ENCODE peak calls at places on chromosomes 6 and 20, in nine cellular contexts. D is NT2/D1; J is CD8-positive, alpha-beta memory T cell; H is GM06990; W is fibroblast of mammary gland; I is upper lobe of right lung; A is thyroid gland; O is fibroblast of the aortic adventitia; U is ovary. P is an unnamed sample.
A peak's percentile ranks its signal among the peaks of the same experiment; 100 is the strongest.

GRCh38 chr6:14709900-14710299 is 536.0 kb upstream of the JARID2 start:
- DNase-seq in D (no peak), J (no peak), H (no peak), W (no peak), I (no peak), A (no peak), O (no peak), U (no peak), P (no peak)

GRCh38 chr6:131135244-131136020 is at the start of gene AKAP7:
- DNase-seq in D (peak; percentile 46), J (peak; percentile 67), H (peak; percentile 77), W (peak; percentile 71), I (peak; percentile 93), A (peak; percentile 75), O (peak; percentile 49), U (peak; percentile 81), P (peak; percentile 73)

GRCh38 chr6:4405609-4406212 is 270.3 kb upstream of the ECI2 start:
- DNase-seq in D (no peak), J (no peak), H (no peak), W (no peak), I (no peak), A (no peak), O (no peak), U (no peak), P (no peak)

GRCh38 chr20:36093025-36093803 is 61.3 kb upstream of the EPB41L1 start:
- DNase-seq in D (no peak), J (peak; percentile 56), H (peak; percentile 39), W (no peak), I (peak; percentile 90), A (peak; percentile 81), O (no peak), U (peak; percentile 30), P (peak; percentile 83)

GRCh38 chr6:7821426-7821825 is 89.2 kb downstream of the TXNDC5 start:
- DNase-seq in D (no peak), J (no peak), H (no peak), W (peak; percentile 53), I (no peak), A (no peak), O (peak; percentile 79), U (no peak), P (no peak)

GRCh38 chr20:59835057-59835447 is 98.4 kb downstream of the SYCP2 start:
- DNase-seq in D (no peak), J (no peak), H (no peak), W (peak; percentile 14), I (no peak), A (no peak), O (no peak), U (no peak), P (no peak)

GRCh38 chr20:45080867-45081616 is 19.9 kb downstream of the KCNS1 start:
- DNase-seq in D (no peak), J (no peak), H (no peak), W (no peak), I (no peak), A (no peak), O (no peak), U (no peak), P (no peak)

GRCh38 chr6:57162516-57162915 is 9.6 kb upstream of the BAG2 start:
- DNase-seq in D (no peak), J (no peak), H (no peak), W (no peak), I (no peak), A (no peak), O (no peak), U (no peak), P (no peak)

GRCh38 chr6:90401933-90402830 is 105.5 kb upstream of the BACH2 start:
- DNase-seq in D (no peak), J (peak; percentile 67), H (no peak), W (no peak), I (no peak), A (no peak), O (no peak), U (no peak), P (no peak)

GRCh38 chr6:38779310-38780062 is 64.4 kb downstream of the DNAH8 start:
- DNase-seq in D (no peak), J (no peak), H (no peak), W (no peak), I (no peak), A (no peak), O (no peak), U (no peak), P (no peak)

GRCh38 chr6:38784506-38785235 is 69.6 kb downstream of the DNAH8 start:
- DNase-seq in D (no peak), J (no peak), H (no peak), W (no peak), I (no peak), A (no peak), O (no peak), U (no peak), P (no peak)

GRCh38 chr6:38786486-38786885 is 71.4 kb downstream of the DNAH8 start:
- DNase-seq in D (no peak), J (no peak), H (no peak), W (no peak), I (no peak), A (no peak), O (no peak), U (no peak), P (no peak)

GRCh38 chr6:38783436-38784228 is 68.5 kb downstream of the DNAH8 start:
- DNase-seq in D (no peak), J (no peak), H (no peak), W (no peak), I (no peak), A (peak; percentile 13), O (no peak), U (no peak), P (no peak)

DNA sequence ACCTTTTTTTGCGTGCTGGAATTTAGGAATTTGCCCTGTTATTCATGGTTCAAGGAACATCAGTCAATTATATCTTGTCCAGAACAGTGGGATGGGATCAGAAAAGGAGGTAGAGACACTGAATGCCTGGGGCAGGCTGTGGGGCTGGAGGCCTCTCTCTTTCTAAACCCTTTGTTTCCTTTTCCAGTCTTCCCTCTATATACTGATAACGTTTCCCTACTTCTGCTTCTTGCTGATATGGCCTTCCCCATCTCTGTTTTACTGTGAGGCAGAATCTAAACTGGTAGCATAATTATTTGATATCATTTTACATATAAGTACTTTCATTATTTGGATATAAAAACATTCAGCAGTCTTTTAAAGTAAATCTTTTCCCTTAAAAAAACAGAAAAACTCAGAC is 67.5 kb downstream of the DNAH8 start:
- DNase-seq in D (no peak), J (no peak), H (no peak), W (no peak), I (no peak), A (no peak), O (no peak), U (no peak), P (no peak)
- H3K4me3 ChIP-seq in D (no peak overlapping the region), J (no peak overlapping the region), H (no peak overlapping the region), W (no peak overlapping the region), I (no peak overlapping the region), A (no peak overlapping the region), O (no peak overlapping the region), U (no peak overlapping the region), P (no peak overlapping the region)

DNA sequence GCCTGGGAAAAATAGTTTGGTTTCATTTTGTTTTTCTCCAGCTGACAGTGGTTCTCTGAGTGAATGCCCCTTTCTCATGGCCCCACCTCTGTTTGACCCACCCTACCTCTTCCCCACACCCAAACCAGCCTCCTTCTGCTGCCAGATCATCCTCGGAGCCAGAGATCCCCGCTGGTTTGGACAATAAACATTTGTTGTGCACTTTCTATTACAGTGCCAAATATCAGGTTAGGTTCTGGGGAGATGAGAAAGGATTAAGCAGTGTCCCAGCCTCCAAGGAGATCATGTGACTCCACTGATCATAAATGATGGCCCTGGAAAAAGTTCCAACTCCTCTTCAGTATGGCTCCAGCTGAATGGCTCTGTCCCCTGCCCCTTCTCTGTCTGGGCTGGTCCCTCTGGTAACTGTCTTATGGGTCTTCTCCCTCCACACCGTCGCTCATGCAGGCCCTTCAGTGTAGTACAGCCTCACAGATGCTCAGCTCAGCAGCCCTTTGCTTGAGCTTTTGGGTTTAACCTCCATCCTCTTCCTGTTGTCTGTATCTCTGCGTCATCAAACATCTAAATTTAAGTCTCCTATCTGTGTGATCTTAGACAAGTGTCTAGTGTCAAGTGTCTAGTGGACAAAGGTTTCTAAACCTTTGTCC is 17.1 kb upstream of the SERPINB1 start:
- DNase-seq in D (no peak), J (peak; percentile 84), H (no peak), W (no peak), I (no peak), A (no peak), O (peak; percentile 18), U (no peak), P (no peak)
- H3K4me3 ChIP-seq in D (no peak overlapping the region), J (peak overlapping the region; percentile 35), H (peak overlapping the region; percentile 50), W (no peak overlapping the region), I (no peak overlapping the region), A (no peak overlapping the region), O (peak overlapping the region; percentile 22), U (no peak overlapping the region), P (peak overlapping the region; percentile 12)

GRCh38 chr20:5864873-5865582 is 85.3 kb downstream of the TRMT6 start:
- DNase-seq in D (no peak), J (peak; percentile 55), H (no peak), W (peak; percentile 73), I (no peak), A (no peak), O (peak; percentile 41), U (peak; percentile 38), P (no peak)

GRCh38 chr20:5864428-5864827 is 85.9 kb downstream of the TRMT6 start:
- DNase-seq in D (no peak), J (no peak), H (no peak), W (no peak), I (no peak), A (no peak), O (no peak), U (no peak), P (no peak)

GRCh38 chr20:5862703-5863039 is 87.7 kb downstream of the TRMT6 start:
- DNase-seq in D (no peak), J (no peak), H (no peak), W (no peak), I (no peak), A (no peak), O (no peak), U (no peak), P (no peak)

GRCh38 chr20:5863040-5863811 is 87.1 kb downstream of the TRMT6 start:
- DNase-seq in D (no peak), J (no peak), H (no peak), W (peak; percentile 85), I (no peak), A (no peak), O (peak; percentile 66), U (peak; percentile 61), P (no peak)

GRCh38 chr20:5865604-5866003 is 84.7 kb downstream of the TRMT6 start:
- DNase-seq in D (no peak), J (no peak), H (no peak), W (no peak), I (no peak), A (no peak), O (no peak), U (no peak), P (no peak)
- H3K4me3 ChIP-seq in D (no peak overlapping the region), J (no peak overlapping the region), H (no peak overlapping the region), W (no peak overlapping the region), I (no peak overlapping the region), A (no peak overlapping the region), O (no peak overlapping the region), U (no peak overlapping the region), P (no peak overlapping the region)

DNA sequence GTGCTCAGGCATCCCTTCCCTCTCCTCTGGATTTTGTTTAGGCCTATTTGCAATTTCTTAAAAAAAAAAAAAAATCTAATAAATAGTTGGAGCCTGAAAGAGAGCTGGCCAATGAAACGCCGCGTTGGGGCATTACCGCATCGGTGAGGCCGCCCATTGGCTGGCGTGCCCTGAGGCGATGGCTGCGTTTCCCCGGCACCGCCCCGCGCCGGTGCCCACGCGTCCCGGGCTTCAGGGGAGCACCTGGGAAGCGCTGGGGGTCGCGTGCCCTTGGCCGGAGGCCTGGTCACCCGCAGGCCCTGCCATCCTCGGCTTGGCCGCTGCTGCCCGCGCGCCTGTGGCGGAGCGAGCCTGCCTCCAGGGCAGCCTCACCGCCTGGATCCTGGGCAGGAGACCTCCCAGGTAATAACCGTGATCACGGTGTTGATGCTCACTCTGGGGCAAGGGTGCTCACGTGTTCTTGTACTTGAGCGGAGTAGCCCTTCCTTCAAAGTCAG is 155.4 kb downstream of the NRN1 start:
- DNase-seq in D (peak; percentile 48), J (peak; percentile 79), H (peak; percentile 50), W (peak; percentile 54), I (peak; percentile 87), A (peak; percentile 47), O (no peak), U (no peak), P (peak; percentile 52)
- H3K4me3 ChIP-seq in D (peak overlapping the region; percentile 62), J (peak overlapping the region; percentile 75), H (peak overlapping the region; percentile 61), W (peak overlapping the region; percentile 29), I (peak overlapping the region; percentile 47), A (no peak overlapping the region), O (no peak overlapping the region), U (no peak overlapping the region), P (peak overlapping the region; percentile 46)